ENCODE peak calls at places on chromosomes 5 and 9, in five cellular contexts. S is activated T-cell treated with anti-CD3 and anti-CD28 coated beads for 24 hours; Y is HTR-8/SVneo; H is hypothalamus; V is activated T-helper 1 cell treated with anti-CD3 and anti-CD28 coated beads, Interleukin-12 subunit alpha, Interleukin-12 subunit beta, Interleukin-2, Interleukin-4 antibody, amounts not matched to agents 30 ng/mL and 10 ng/mL and 1 ng/mL, durations not matched to agents 14 hours and 24 hours and 36 hours. K is an unnamed sample.

GRCh38 chr5:50767588-50767987 is 101.2 kb downstream of the PARP8 start:
- DNase-seq in Y (no peak), H (no peak), S (no peak), V (no peak), K (no peak)

GRCh38 chr5:132549586-132549985 is 6.3 kb upstream of the IL5 start:
- DNase-seq in V (no peak), S (no peak), H (no peak), Y (no peak), K (no peak)

GRCh38 chr5:113099822-113100221 is 123.2 kb downstream of the DCP2 start:
- DNase-seq in H (no peak), Y (no peak), V (no peak), S (no peak), K (no peak)

GRCh38 chr9:92961627-92962302 is 14.4 kb downstream of the FGD3 start:
- DNase-seq in S (peak; percentile 41), Y (no peak), V (no peak), H (no peak), K (peak; percentile 58)

GRCh38 chr5:154753792-154754191 is 1.4 kb upstream of the LARP1 start:
- DNase-seq in H (no peak), S (no peak), V (no peak), Y (no peak), K (no peak)

GRCh38 chr5:136080483-136081180 is 51.8 kb downstream of the TGFBI start:
- DNase-seq in H (peak; percentile 55), Y (peak; percentile 78), S (peak; percentile 42), V (peak; percentile 59), K (peak; percentile 77)

GRCh38 chr5:151028717-151029116 is 8.3 kb downstream of the GPX3 start:
- DNase-seq in Y (no peak), H (no peak), V (no peak), S (no peak), K (no peak)

GRCh38 chr9:10045598-10045997 is 567.2 kb downstream of the PTPRD start:
- DNase-seq in V (no peak), S (no peak), H (no peak), Y (no peak), K (no peak)

GRCh38 chr5:142697846-142698245 is 12.0 kb upstream of the FGF1 start:
- DNase-seq in Y (no peak), S (no peak), H (peak; percentile 27), V (no peak), K (no peak)

GRCh38 chr5:59793000-59793399 is 100.5 kb downstream of the PDE4D start:
- DNase-seq in H (no peak), S (no peak), V (no peak), Y (peak; percentile 40), K (no peak)

GRCh38 chr9:85040806-85041575 is 371.5 kb downstream of the NTRK2 start:
- DNase-seq in S (no peak), H (peak; percentile 73), V (no peak), Y (no peak), K (no peak)

GRCh38 chr9:101114317-101114716 is 85.8 kb downstream of the PLPPR1 start:
- DNase-seq in Y (no peak), V (no peak), S (no peak), H (no peak), K (no peak)

GRCh38 chr9:107624216-107624948 is 134.8 kb upstream of the KLF4 start:
- DNase-seq in H (no peak), Y (no peak), S (no peak), V (no peak), K (no peak)

GRCh38 chr5:172007153-172007794 is 836 bp upstream of the FBXW11 start:
- DNase-seq in H (no peak), Y (no peak), V (peak; percentile 12), S (no peak), K (no peak)

GRCh38 chr9:70479880-70480291 is 65.4 kb upstream of the KLF9 start:
- DNase-seq in Y (no peak), S (no peak), V (no peak), H (no peak), K (no peak)

GRCh38 chr9:6739218-6739617 is 18.6 kb upstream of the KDM4C start:
- DNase-seq in V (no peak), S (no peak), Y (peak; percentile 25), H (no peak), K (no peak)

GRCh38 chr9:129759804-129760502 is 7.1 kb upstream of the PTGES start:
- DNase-seq in S (no peak), Y (no peak), H (no peak), V (no peak), K (no peak)

GRCh38 chr5:122751293-122751753 is 23.6 kb upstream of the SNX2 start:
- DNase-seq in V (no peak), Y (peak; percentile 53), S (no peak), H (no peak), K (no peak)

GRCh38 chr9:79812099-79812498 is 240.3 kb downstream of the TLE4 start:
- DNase-seq in S (no peak), H (no peak), Y (no peak), V (no peak), K (no peak)

GRCh38 chr5:173451651-173452050 is 123.4 kb upstream of the STC2 start:
- DNase-seq in S (no peak), V (no peak), H (no peak), Y (no peak), K (no peak)

GRCh38 chr5:121218086-121218485 is 633.6 kb upstream of the FTMT start:
- DNase-seq in Y (no peak), V (no peak), H (no peak), S (no peak), K (no peak)

GRCh38 chr5:174381241-174381640 is 335.7 kb downstream of the NSG2 start:
- DNase-seq in S (no peak), H (no peak), V (no peak), Y (no peak), K (no peak)

GRCh38 chr5:134649163-134649916 is 755 bp downstream of the SEC24A start:
- DNase-seq in H (no peak), V (peak; percentile 4), Y (no peak), S (no peak), K (peak; percentile 4)

GRCh38 chr5:164207646-164208045 is 702.2 kb downstream of the MAT2B start:
- DNase-seq in Y (no peak), H (no peak), V (no peak), S (no peak), K (no peak)

GRCh38 chr9:68507098-68507795 is 33.4 kb downstream of the TMEM252 start:
- DNase-seq in Y (no peak), V (no peak), H (no peak), S (no peak), K (no peak)

GRCh38 chr5:96004754-96005153 is 43.1 kb upstream of the ELL2 start:
- DNase-seq in H (no peak), V (no peak), S (no peak), Y (no peak), K (no peak)

GRCh38 chr5:77180167-77181081 is 30.1 kb upstream of the PDE8B start:
- DNase-seq in Y (no peak), V (no peak), H (peak; percentile 47), S (no peak), K (no peak)

GRCh38 chr5:74957029-74957781 is 91.0 kb upstream of the FAM169A start:
- DNase-seq in H (no peak), V (no peak), S (no peak), Y (no peak), K (no peak)

GRCh38 chr5:126849101-126849678 is 72.3 kb downstream of the LMNB1 start:
- DNase-seq in V (no peak), S (no peak), Y (no peak), H (no peak), K (no peak)

GRCh38 chr9:37100317-37100716 is 20.1 kb upstream of the ZCCHC7 start:
- DNase-seq in S (no peak), H (no peak), V (no peak), Y (no peak), K (no peak)

GRCh38 chr9:120289990-120290925 is 289.7 kb downstream of the CDK5RAP2 start:
- DNase-seq in S (no peak), H (no peak), Y (no peak), V (no peak), K (no peak)

GRCh38 chr5:141557681-141558136 is 61.1 kb downstream of the DIAPH1 start:
- DNase-seq in H (peak; percentile 85), S (peak; percentile 66), Y (peak; percentile 61), V (peak; percentile 48), K (peak; percentile 82)

GRCh38 chr5:33650911-33651310 is 210.1 kb downstream of the TARS1 start:
- DNase-seq in V (no peak), H (no peak), Y (no peak), S (no peak), K (no peak)

K was measured in activated naive CD4-positive, alpha-beta T cell treated with Interleukin-2 at 50 U/mL for 16 hours.